ENCODE peak calls at places on chromosomes 11 and 22, in seven cellular contexts. V, N, B, G, D, O and T are unnamed samples.

GRCh38 chr11:86181379-86181778 is 63.2 kb upstream of the EED start:
- DNase-seq in V (no peak), N (no peak), B (no peak), G (no peak), D (no peak), O (no peak), T (no peak)

GRCh38 chr22:33099593-33099992 is 41.4 kb upstream of the SYN3 start:
- DNase-seq in V (no peak), N (no peak), B (no peak), G (no peak), D (no peak), O (no peak), T (no peak)

GRCh38 chr11:121082670-121083069 is 18.4 kb upstream of the TECTA start:
- DNase-seq in V (no peak), N (peak), B (peak), G (peak), D (peak), O (no peak), T (no peak)

GRCh38 chr22:48300877-48301276 is 1526.8 kb downstream of the BRD1 start:
- DNase-seq in V (no peak), N (no peak), B (no peak), G (no peak), D (no peak), O (no peak), T (no peak)

GRCh38 chr11:63099555-63099954 is 44.5 kb downstream of the SLC22A24 start:
- DNase-seq in V (no peak), N (peak), B (no peak), G (no peak), D (no peak), O (no peak), T (no peak)

GRCh38 chr22:28710112-28710888 is 30.7 kb upstream of the TTC28 start:
- DNase-seq in V (peak), N (peak), B (no peak), G (peak), D (no peak), O (peak), T (peak)

GRCh38 chr22:34319346-34319745 is 399.1 kb upstream of the LARGE1 start:
- DNase-seq in V (no peak), N (no peak), B (no peak), G (no peak), D (no peak), O (no peak), T (no peak)

GRCh38 chr11:4184163-4184916 is 89.7 kb downstream of the RRM1 start:
- DNase-seq in V (no peak), N (no peak), B (no peak), G (no peak), D (no peak), O (no peak), T (no peak)

GRCh38 chr22:49011769-49012598 is 815.7 kb downstream of the BRD1 start:
- DNase-seq in V (no peak), N (no peak), B (no peak), G (no peak), D (no peak), O (no peak), T (no peak)

GRCh38 chr11:117918366-117919255 is 10.6 kb downstream of the TMPRSS13 start:
- DNase-seq in V (no peak), N (no peak), B (no peak), G (no peak), D (no peak), O (no peak), T (no peak)

GRCh38 chr11:48172818-48173609 is 43.6 kb upstream of the OR4B1 start:
- DNase-seq in V (peak), N (peak), B (peak), G (peak), D (peak), O (peak), T (peak)

GRCh38 chr11:83249972-83250593 is 36.1 kb downstream of the CCDC90B start:
- DNase-seq in V (peak), N (peak), B (no peak), G (peak), D (peak), O (peak), T (no peak)

GRCh38 chr22:41620646-41621098 is at the start of gene DESI1:
- DNase-seq in V (no peak), N (peak), B (no peak), G (peak), D (peak), O (peak), T (no peak)

GRCh38 chr11:100863080-100863581 is 176.0 kb downstream of the ARHGAP42 start:
- DNase-seq in V (peak), N (peak), B (no peak), G (peak), D (peak), O (no peak), T (peak)

GRCh38 chr22:23219787-23220484 is 39.6 kb downstream of the BCR start:
- DNase-seq in V (no peak), N (peak), B (peak), G (peak), D (no peak), O (no peak), T (peak)

GRCh38 chr22:25144522-25144921 is 55.1 kb upstream of the CRYBB3 start:
- DNase-seq in V (no peak), N (no peak), B (no peak), G (no peak), D (no peak), O (no peak), T (no peak)

GRCh38 chr11:102680945-102681344 is 24.6 kb downstream of the MMP27 start:
- DNase-seq in V (no peak), N (peak), B (no peak), G (no peak), D (no peak), O (no peak), T (peak)

GRCh38 chr11:26285593-26285992 is 46.3 kb upstream of the ANO3 start:
- DNase-seq in V (no peak), N (peak), B (no peak), G (no peak), D (peak), O (no peak), T (no peak)

GRCh38 chr11:7021318-7021717 is 1.0 kb downstream of the NLRP14 start:
- DNase-seq in V (no peak), N (no peak), B (no peak), G (no peak), D (no peak), O (no peak), T (no peak)

GRCh38 chr11:70481625-70482528 is 83.5 kb downstream of the CTTN start:
- DNase-seq in V (peak), N (peak), B (no peak), G (peak), D (no peak), O (no peak), T (peak)

GRCh38 chr11:63920870-63921417 is 4.0 kb upstream of the RCOR2 start:
- DNase-seq in V (no peak), N (no peak), B (no peak), G (peak), D (peak), O (no peak), T (no peak)

GRCh38 chr11:69312418-69313399 is 18.8 kb downstream of the MYEOV start:
- DNase-seq in V (no peak), N (no peak), B (no peak), G (no peak), D (no peak), O (no peak), T (no peak)

GRCh38 chr11:134033696-134034491 is 35.0 kb upstream of the JAM3 start:
- DNase-seq in V (no peak), N (peak), B (peak), G (peak), D (peak), O (peak), T (peak)

GRCh38 chr11:116232364-116232801 is 540.4 kb downstream of the BUD13 start:
- DNase-seq in V (no peak), N (no peak), B (no peak), G (peak), D (no peak), O (no peak), T (peak)

GRCh38 chr11:10310301-10310841 is 5.5 kb downstream of the ADM start:
- DNase-seq in V (no peak), N (peak), B (no peak), G (no peak), D (no peak), O (no peak), T (no peak)

GRCh38 chr11:64095949-64096348 is 60.2 kb downstream of the FLRT1 start:
- DNase-seq in V (no peak), N (no peak), B (no peak), G (no peak), D (no peak), O (no peak), T (no peak)

GRCh38 chr22:25364736-25365241 is 145.3 kb downstream of the CRYBB2 start:
- DNase-seq in V (no peak), N (no peak), B (no peak), G (no peak), D (no peak), O (no peak), T (no peak)

GRCh38 chr11:128692750-128693578 is 908 bp upstream of the FLI1 start:
- DNase-seq in V (no peak), N (peak), B (no peak), G (no peak), D (peak), O (no peak), T (no peak)

GRCh38 chr11:116742104-116742503 is 30.7 kb downstream of the BUD13 start:
- DNase-seq in V (no peak), N (peak), B (no peak), G (no peak), D (peak), O (no peak), T (peak)

GRCh38 chr11:129960216-129961214 is 42.1 kb downstream of the PRDM10 start:
- DNase-seq in V (peak), N (peak), B (no peak), G (peak), D (no peak), O (peak), T (peak)

GRCh38 chr11:1221848-1222311 is 986 bp upstream of the MUC5B start:
- DNase-seq in V (no peak), N (no peak), B (no peak), G (no peak), D (no peak), O (no peak), T (no peak)

GRCh38 chr11:22244986-22245592 is 52.2 kb downstream of the ANO5 start:
- DNase-seq in V (no peak), N (peak), B (peak), G (peak), D (peak), O (peak), T (peak)

GRCh38 chr11:121095561-121095960 is 5.5 kb upstream of the TECTA start:
- DNase-seq in V (no peak), N (no peak), B (no peak), G (no peak), D (no peak), O (no peak), T (no peak)

GRCh38 chr22:25478573-25478972 is 85.9 kb upstream of the GRK3 start:
- DNase-seq in V (no peak), N (no peak), B (no peak), G (no peak), D (no peak), O (no peak), T (no peak)

GRCh38 chr11:92782806-92783205 is 186.6 kb upstream of the MTNR1B start:
- DNase-seq in V (no peak), N (peak), B (no peak), G (no peak), D (no peak), O (no peak), T (peak)

GRCh38 chr11:92784313-92784712 is 185.1 kb upstream of the MTNR1B start:
- DNase-seq in V (no peak), N (no peak), B (no peak), G (no peak), D (no peak), O (no peak), T (no peak)

GRCh38 chr11:92776676-92777075 is 192.8 kb upstream of the MTNR1B start:
- DNase-seq in V (no peak), N (peak), B (no peak), G (no peak), D (no peak), O (no peak), T (peak)

GRCh38 chr11:92779746-92780145 is 189.7 kb upstream of the MTNR1B start:
- DNase-seq in V (no peak), N (no peak), B (no peak), G (no peak), D (peak), O (no peak), T (no peak)

DNA sequence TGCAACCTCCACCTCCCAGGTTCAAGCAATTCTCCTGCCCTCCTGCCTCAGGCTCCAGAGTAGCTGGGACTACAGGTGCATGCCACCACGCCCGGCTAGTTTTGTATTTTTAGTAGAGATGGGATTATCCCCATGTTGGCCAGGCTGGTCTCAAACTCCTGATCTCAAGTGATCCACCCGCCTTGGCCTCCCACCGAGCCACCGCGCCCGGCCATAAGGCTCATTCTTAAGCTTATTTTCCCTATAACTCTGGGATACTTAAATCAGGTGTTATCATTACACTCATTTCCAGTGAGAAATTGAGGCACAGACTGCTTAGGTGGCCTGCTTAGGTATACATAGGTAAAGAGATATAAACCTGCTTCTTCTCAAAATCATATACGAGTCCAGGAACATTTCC is 188.3 kb upstream of the MTNR1B start:
- DNase-seq in V (no peak), N (no peak), B (no peak), G (no peak), D (no peak), O (no peak), T (no peak)
- H3K4me3 ChIP-seq in V (no peak), N (no peak), B (no peak), G (no peak), D (no peak), O (no peak), T (no peak)

GRCh38 chr22:50277761-50278160 is 7.6 kb upstream of the MAPK11 start:
- DNase-seq in V (no peak), N (no peak), B (no peak), G (no peak), D (no peak), O (no peak), T (no peak)

GRCh38 chr22:50274311-50274710 is 4.1 kb upstream of the MAPK11 start:
- DNase-seq in V (peak), N (peak), B (peak), G (peak), D (peak), O (peak), T (no peak)

GRCh38 chr22:50276143-50276542 is 6.0 kb upstream of the MAPK11 start:
- DNase-seq in V (no peak), N (peak), B (peak), G (peak), D (peak), O (peak), T (no peak)

GRCh38 chr22:50278461-50278860 is 8.3 kb upstream of the MAPK11 start:
- DNase-seq in V (no peak), N (no peak), B (no peak), G (no peak), D (no peak), O (no peak), T (no peak)

GRCh38 chr22:50275181-50276055 is 5.2 kb upstream of the MAPK11 start:
- DNase-seq in V (no peak), N (no peak), B (no peak), G (no peak), D (no peak), O (no peak), T (no peak)
- H3K27ac ChIP-seq in V (no peak), N (no peak), B (no peak), G (no peak), D (no peak), O (no peak), T (no peak)

DNA sequence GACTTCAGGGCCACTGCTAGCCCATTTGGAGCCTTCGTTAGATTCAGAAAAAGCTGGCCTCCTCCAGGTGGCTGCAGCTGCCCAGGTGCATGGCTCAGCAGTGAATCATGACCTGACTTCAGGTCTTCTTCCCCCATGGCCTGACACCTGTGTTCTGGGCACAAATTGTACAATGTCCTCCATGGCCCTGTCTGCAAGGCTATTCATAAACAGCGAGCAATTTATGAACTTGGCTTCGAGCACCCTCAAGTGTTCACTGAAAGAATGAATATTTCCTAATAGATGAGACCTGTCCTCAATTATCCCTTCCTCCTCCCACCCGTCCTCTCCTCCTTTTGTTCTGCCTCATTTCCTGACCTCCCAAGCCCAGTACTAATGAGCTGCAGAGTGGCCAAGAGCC is 12.2 kb upstream of the VPS37C start:
- DNase-seq in V (peak), N (peak), B (no peak), G (no peak), D (no peak), O (peak), T (no peak)
- TF ChIP-seq EZH2 in V (no peak), N (no peak), B (no peak), G (no peak), D (no peak), O (no peak), T (no peak)

GRCh38 chr11:88656315-88656714 is 318.8 kb upstream of the CTSC start:
- DNase-seq in V (no peak), N (no peak), B (no peak), G (no peak), D (no peak), O (no peak), T (no peak)
- H3K4me3 ChIP-seq in V (no peak), N (no peak), B (no peak), G (no peak), D (no peak), O (no peak), T (no peak)

DNA sequence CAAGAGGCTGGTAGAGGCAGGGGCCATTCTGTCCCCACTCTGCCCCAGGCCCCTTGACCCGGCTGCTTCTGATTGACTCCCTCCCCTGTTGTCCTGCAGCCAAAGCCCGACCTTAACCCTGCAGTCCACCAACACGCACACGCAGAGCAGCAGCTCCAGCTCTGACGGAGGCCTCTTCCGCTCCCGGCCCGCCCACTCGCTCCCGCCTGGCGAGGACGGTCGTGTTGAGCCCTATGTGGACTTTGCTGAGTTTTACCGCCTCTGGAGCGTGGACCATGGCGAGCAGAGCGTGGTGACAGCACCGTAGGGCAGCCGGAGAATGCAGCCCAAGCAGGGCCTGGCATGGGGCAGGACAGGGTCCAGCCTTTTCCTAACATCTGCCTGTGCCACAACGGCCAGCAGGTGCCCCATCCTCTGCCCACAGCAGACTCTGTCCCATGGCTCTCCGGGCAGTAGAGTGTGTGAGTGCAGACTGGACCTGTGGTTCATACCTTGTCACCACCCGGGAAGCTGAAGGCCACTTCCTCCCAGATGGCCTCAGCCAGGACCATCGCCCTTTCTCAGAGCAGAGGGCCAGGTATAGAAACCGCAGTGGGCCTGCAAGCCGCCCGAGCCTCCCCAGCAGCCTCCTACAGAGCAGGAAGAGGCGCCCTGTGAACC is 26.8 kb upstream of the MGAT3 start:
- DNase-seq in V (no peak), N (no peak), B (no peak), G (peak), D (no peak), O (no peak), T (no peak)
- H3K27ac ChIP-seq in V (no peak), N (no peak), B (no peak), G (no peak), D (peak), O (no peak), T (no peak)

DNA sequence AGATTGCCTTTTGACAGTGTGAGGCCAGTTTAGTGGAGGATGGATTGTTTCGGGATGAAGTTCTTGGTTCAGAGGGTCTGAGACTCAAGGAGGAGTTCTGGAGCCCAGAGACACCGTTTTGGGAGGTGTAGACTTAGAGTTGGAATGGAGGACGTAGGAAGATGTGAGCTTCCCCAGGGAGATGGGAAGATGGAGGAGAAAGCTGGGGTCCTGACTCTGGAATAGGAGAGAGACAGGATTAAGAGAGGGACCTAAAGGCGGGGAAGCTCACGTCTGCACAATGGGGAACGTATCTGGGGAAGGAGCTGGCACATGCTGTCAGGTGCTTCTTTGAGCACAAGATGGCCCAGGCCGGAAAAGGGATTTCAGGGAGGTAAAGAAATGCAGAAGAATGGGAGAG is 71.3 kb upstream of the CLDN5 start:
- DNase-seq in V (no peak), N (no peak), B (no peak), G (no peak), D (no peak), O (no peak), T (no peak)
- TF ChIP-seq EZH2 in V (no peak), N (no peak), B (no peak), G (no peak), D (no peak), O (no peak), T (no peak)

GRCh38 chr22:17258015-17258827 is 39.0 kb upstream of the ADA2 start:
- DNase-seq in V (peak), N (peak), B (peak), G (peak), D (peak), O (no peak), T (peak)
- H3K4me3 ChIP-seq in V (no peak), N (no peak), B (no peak), G (no peak), D (peak), O (no peak), T (no peak)

GRCh38 chr11:45857834-45858492 is 10.7 kb downstream of the CRY2 start:
- DNase-seq in V (peak), N (peak), B (no peak), G (peak), D (no peak), O (no peak), T (peak)
- H3K27ac ChIP-seq in V (no peak), N (peak), B (no peak), G (peak), D (no peak), O (no peak), T (peak)

GRCh38 chr22:44344407-44344806 is 31.7 kb upstream of the SHISAL1 start:
- DNase-seq in V (no peak), N (no peak), B (no peak), G (no peak), D (no peak), O (no peak), T (no peak)
- TF ChIP-seq EZH2 in V (no peak), N (no peak), B (no peak), G (no peak), D (no peak), O (no peak), T (no peak)